ENCODE peak calls at places on chromosomes 1 and 21, in four cellular contexts. One of them, this sample, is unnamed.

GRCh38 chr1:160429702-160430535 is 29.6 kb downstream of the VANGL2 start:
- DNase-seq in PC-3: no peak
- DNase-seq in uterus: no peak
- DNase-seq in upper lobe of right lung: no peak
- DNase-seq in this sample: no peak

GRCh38 chr1:116763116-116763786 is 9.0 kb downstream of the CD2 start:
- DNase-seq in uterus: peak
- DNase-seq in upper lobe of right lung: no peak
- DNase-seq in PC-3: no peak
- DNase-seq in this sample: no peak

GRCh38 chr1:109969907-109970306 is 14.7 kb upstream of the AHCYL1 start:
- DNase-seq in uterus: no peak
- DNase-seq in PC-3: no peak
- DNase-seq in upper lobe of right lung: no peak
- DNase-seq in this sample: no peak

GRCh38 chr1:22207605-22208264 is 64.8 kb upstream of the WNT4 start:
- DNase-seq in upper lobe of right lung: no peak
- DNase-seq in PC-3: no peak
- DNase-seq in uterus: no peak
- DNase-seq in this sample: no peak

GRCh38 chr21:28636988-28637691 is 355.5 kb downstream of the LTN1 start:
- DNase-seq in upper lobe of right lung: no peak
- DNase-seq in uterus: no peak
- DNase-seq in PC-3: peak
- DNase-seq in this sample: no peak

GRCh38 chr21:41207401-41208388 is 39.7 kb downstream of the BACE2 start:
- DNase-seq in uterus: peak
- DNase-seq in upper lobe of right lung: no peak
- DNase-seq in PC-3: no peak
- DNase-seq in this sample: no peak

GRCh38 chr1:202998836-202999750 is 8.1 kb upstream of the TMEM183A start:
- DNase-seq in upper lobe of right lung: no peak
- DNase-seq in uterus: peak
- DNase-seq in PC-3: peak
- DNase-seq in this sample: peak

GRCh38 chr1:65065535-65066378 is 82.2 kb upstream of the AK4 start:
- DNase-seq in PC-3: no peak
- DNase-seq in uterus: peak
- DNase-seq in upper lobe of right lung: peak
- DNase-seq in this sample: no peak

GRCh38 chr1:6178751-6179563 is 1.2 kb downstream of the CHD5 start:
- DNase-seq in upper lobe of right lung: peak
- DNase-seq in PC-3: no peak
- DNase-seq in uterus: no peak
- DNase-seq in this sample: no peak

GRCh38 chr1:230069813-230070212 is 2.8 kb downstream of the GALNT2 start:
- DNase-seq in PC-3: peak
- DNase-seq in uterus: no peak
- DNase-seq in upper lobe of right lung: peak
- DNase-seq in this sample: no peak

GRCh38 chr1:101293461-101294045 is 56.7 kb downstream of the S1PR1 start:
- DNase-seq in PC-3: peak
- DNase-seq in upper lobe of right lung: no peak
- DNase-seq in uterus: no peak
- DNase-seq in this sample: no peak

GRCh38 chr1:206060840-206061239 is 7.9 kb downstream of the RHEX start:
- DNase-seq in uterus: no peak
- DNase-seq in upper lobe of right lung: no peak
- DNase-seq in PC-3: no peak
- DNase-seq in this sample: no peak

GRCh38 chr1:25148673-25149300 is 83.5 kb downstream of the SYF2 start:
- DNase-seq in upper lobe of right lung: no peak
- DNase-seq in PC-3: peak
- DNase-seq in uterus: no peak
- DNase-seq in this sample: no peak

GRCh38 chr1:110056776-110057175 is 13.7 kb downstream of the ALX3 start:
- DNase-seq in upper lobe of right lung: no peak
- DNase-seq in uterus: no peak
- DNase-seq in PC-3: peak
- DNase-seq in this sample: no peak

GRCh38 chr1:248871837-248872401 is 13.0 kb upstream of the ZNF692 start:
- DNase-seq in uterus: no peak
- DNase-seq in PC-3: no peak
- DNase-seq in upper lobe of right lung: no peak
- DNase-seq in this sample: no peak

GRCh38 chr1:227900571-227901051 is 47.1 kb downstream of the WNT9A start:
- DNase-seq in uterus: no peak
- DNase-seq in PC-3: no peak
- DNase-seq in upper lobe of right lung: no peak
- DNase-seq in this sample: no peak

GRCh38 chr1:44842763-44843655 is at the start of gene PTCH2:
- DNase-seq in upper lobe of right lung: peak
- DNase-seq in uterus: peak
- DNase-seq in PC-3: peak
- DNase-seq in this sample: no peak

GRCh38 chr1:41479000-41479807 is 5.3 kb downstream of the EDN2 start:
- DNase-seq in upper lobe of right lung: no peak
- DNase-seq in PC-3: no peak
- DNase-seq in uterus: peak
- DNase-seq in this sample: no peak

DNA sequence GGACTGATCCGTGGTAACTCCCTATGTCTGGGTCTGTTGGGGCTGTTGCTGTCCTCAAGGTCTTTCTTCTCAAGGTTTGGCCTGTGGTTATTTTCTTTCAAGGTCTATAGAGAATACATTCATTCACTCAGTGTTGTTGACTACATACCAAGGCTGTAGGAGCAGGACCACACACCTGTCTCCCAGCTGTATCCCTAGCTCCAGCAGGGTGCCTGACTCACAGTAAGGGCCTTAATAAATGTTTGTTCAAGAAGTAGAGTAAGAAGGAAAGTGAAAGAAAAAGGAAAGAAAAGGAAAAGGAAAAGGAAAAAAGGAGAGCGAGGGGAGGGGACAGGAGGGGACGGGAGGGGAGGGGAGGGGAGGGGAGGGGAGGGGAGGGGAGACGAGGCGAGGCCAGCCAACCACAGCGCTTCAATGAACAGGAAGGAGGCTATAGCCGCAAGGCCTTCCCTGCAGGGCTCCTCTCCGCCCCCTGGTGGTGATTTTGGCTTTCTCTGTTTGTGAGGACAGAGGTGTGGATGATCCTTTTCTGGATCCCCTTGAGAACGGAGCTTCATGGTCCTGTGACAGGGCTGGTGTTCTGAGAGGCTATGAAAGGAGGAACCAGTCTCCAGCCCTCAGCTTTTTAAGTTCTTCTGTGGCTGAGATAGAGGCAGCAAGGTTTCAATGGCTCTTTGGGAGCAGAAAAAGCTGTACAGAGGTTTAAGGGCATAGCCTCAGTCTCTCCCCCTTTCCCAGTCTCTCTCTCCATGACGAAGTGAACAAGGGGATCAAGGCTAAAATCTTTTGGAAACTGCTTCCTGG is 30.6 kb upstream of the LCE5A start:
- DNase-seq in uterus: no peak
- DNase-seq in PC-3: peak
- DNase-seq in upper lobe of right lung: peak
- DNase-seq in this sample: no peak
- TF ChIP-seq CTCF in uterus: no peak
- TF ChIP-seq CTCF in PC-3: peak
- TF ChIP-seq CTCF in upper lobe of right lung: peak
- TF ChIP-seq CTCF in this sample: peak

GRCh38 chr1:216111842-216112241 is 311.4 kb downstream of the USH2A start:
- DNase-seq in PC-3: peak
- DNase-seq in upper lobe of right lung: no peak
- DNase-seq in uterus: no peak
- DNase-seq in this sample: no peak
- TF ChIP-seq CTCF in PC-3: peak
- TF ChIP-seq CTCF in upper lobe of right lung: no peak
- TF ChIP-seq CTCF in uterus: no peak
- TF ChIP-seq CTCF in this sample: no peak

GRCh38 chr1:20194770-20195463 is 8.6 kb upstream of the PLA2G2C start:
- DNase-seq in uterus: peak
- DNase-seq in PC-3: peak
- DNase-seq in upper lobe of right lung: peak
- DNase-seq in this sample: peak
- TF ChIP-seq CTCF in uterus: peak
- TF ChIP-seq CTCF in PC-3: peak
- TF ChIP-seq CTCF in upper lobe of right lung: peak
- TF ChIP-seq CTCF in this sample: peak

DNA sequence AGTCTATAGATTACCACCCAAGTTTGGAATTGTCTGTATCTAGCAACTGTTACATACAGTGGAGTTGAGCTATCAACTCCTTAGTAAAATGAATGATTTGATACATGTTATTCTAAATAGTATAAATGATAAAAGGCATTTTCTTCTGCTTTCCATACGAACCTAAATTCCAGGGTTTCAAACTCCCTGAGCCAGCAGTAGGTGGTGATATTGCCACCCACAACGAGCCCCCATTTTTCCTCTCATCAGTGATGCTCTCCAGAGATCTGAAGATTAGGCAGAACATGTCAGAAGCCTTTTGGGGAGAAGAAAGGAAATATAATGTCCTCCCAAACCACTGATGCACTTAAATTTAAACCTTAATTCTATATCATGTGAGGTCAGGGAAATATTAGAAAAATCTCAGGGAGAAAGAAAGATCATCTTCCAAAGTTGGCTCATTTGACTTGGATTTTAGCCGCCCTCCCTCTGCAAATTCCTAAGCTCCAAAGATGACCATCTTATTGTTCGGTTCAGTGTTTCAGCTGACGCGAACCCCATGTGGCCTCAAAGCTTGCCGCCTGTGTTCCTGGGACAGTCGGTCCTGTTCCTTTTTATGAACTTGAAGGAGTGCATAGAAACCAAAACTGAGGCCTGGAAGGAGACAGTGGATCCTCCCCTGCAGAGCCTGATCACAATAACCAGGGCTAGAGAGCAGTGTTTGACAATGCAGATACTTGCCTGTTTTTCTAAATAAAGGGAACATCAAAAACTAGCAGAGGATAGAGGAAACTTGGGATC is 2.3 kb downstream of the EVA1C start:
- DNase-seq in upper lobe of right lung: no peak
- DNase-seq in PC-3: peak
- DNase-seq in uterus: no peak
- DNase-seq in this sample: no peak
- TF ChIP-seq CTCF in upper lobe of right lung: peak
- TF ChIP-seq CTCF in PC-3: peak
- TF ChIP-seq CTCF in uterus: peak
- TF ChIP-seq CTCF in this sample: no peak

GRCh38 chr1:7576946-7577657 is 194.0 kb upstream of the VAMP3 start:
- DNase-seq in upper lobe of right lung: peak
- DNase-seq in PC-3: peak
- DNase-seq in uterus: no peak
- DNase-seq in this sample: no peak
- TF ChIP-seq CTCF in upper lobe of right lung: peak
- TF ChIP-seq CTCF in PC-3: peak
- TF ChIP-seq CTCF in uterus: no peak
- TF ChIP-seq CTCF in this sample: no peak

GRCh38 chr21:45143855-45144254 is 69.5 kb downstream of the ADARB1 start:
- DNase-seq in PC-3: no peak
- DNase-seq in upper lobe of right lung: no peak
- DNase-seq in uterus: no peak
- DNase-seq in this sample: no peak
- TF ChIP-seq CTCF in PC-3: no peak
- TF ChIP-seq CTCF in upper lobe of right lung: no peak
- TF ChIP-seq CTCF in uterus: no peak
- TF ChIP-seq CTCF in this sample: no peak

GRCh38 chr1:40161125-40161887 is at the start of gene RLF:
- DNase-seq in upper lobe of right lung: peak
- DNase-seq in PC-3: peak
- DNase-seq in uterus: peak
- DNase-seq in this sample: peak

GRCh38 chr1:40162791-40163441 is 1.7 kb downstream of the RLF start:
- DNase-seq in PC-3: peak
- DNase-seq in upper lobe of right lung: no peak
- DNase-seq in uterus: no peak
- DNase-seq in this sample: no peak

GRCh38 chr1:40160806-40161124 is 422 bp upstream of the RLF start:
- DNase-seq in upper lobe of right lung: no peak
- DNase-seq in PC-3: no peak
- DNase-seq in uterus: no peak
- DNase-seq in this sample: no peak

GRCh38 chr1:40167317-40167716 is 6.1 kb downstream of the RLF start:
- DNase-seq in PC-3: no peak
- DNase-seq in upper lobe of right lung: no peak
- DNase-seq in uterus: no peak
- DNase-seq in this sample: no peak

GRCh38 chr1:40161888-40162397 is 756 bp downstream of the RLF start:
- DNase-seq in uterus: no peak
- DNase-seq in PC-3: no peak
- DNase-seq in upper lobe of right lung: no peak
- DNase-seq in this sample: no peak
- TF ChIP-seq CTCF in uterus: no peak
- TF ChIP-seq CTCF in PC-3: peak
- TF ChIP-seq CTCF in upper lobe of right lung: no peak
- TF ChIP-seq CTCF in this sample: no peak

DNA sequence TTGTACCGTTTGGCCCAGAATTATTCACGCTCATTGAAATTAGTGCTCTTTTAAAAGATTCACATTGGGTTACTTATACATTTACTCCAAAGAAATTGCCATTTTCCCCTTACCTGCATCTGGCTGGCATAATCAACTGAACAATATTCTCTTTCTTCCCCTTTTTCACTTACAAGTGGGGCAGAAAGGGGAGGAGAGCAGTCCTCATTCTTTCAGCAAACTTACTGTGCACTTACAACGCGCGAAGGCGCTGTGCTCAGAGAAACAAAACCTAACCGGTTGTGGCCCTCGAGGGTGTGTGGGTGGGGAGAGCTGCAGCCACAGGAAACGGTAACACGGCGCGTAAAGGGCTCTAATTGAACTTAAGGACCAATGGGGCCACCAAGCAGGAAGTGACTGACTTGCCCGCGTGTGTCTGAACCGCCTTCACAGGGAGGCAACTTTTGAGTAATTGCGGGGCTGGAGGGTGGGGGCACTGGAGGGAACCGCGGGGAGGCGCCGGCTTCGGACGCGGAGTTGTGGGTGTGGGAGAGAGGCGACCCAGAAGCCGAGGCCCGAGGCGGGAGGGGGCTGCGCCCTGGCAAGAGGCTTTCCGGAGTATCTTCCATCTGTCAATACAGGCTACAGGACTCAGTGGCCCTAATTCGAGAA is 693 bp upstream of the PNRC2 start:
- DNase-seq in uterus: peak
- DNase-seq in upper lobe of right lung: peak
- DNase-seq in PC-3: peak
- DNase-seq in this sample: peak
- TF ChIP-seq CTCF in uterus: peak
- TF ChIP-seq CTCF in upper lobe of right lung: peak
- TF ChIP-seq CTCF in PC-3: peak
- TF ChIP-seq CTCF in this sample: peak

GRCh38 chr1:95115708-95116137 is 1.4 kb upstream of the TLCD4 start:
- DNase-seq in upper lobe of right lung: no peak
- DNase-seq in uterus: no peak
- DNase-seq in PC-3: no peak
- DNase-seq in this sample: no peak
- TF ChIP-seq CTCF in upper lobe of right lung: no peak
- TF ChIP-seq CTCF in uterus: no peak
- TF ChIP-seq CTCF in PC-3: no peak
- TF ChIP-seq CTCF in this sample: no peak

GRCh38 chr1:214552174-214552608 is 789 bp upstream of the PTPN14 start:
- DNase-seq in uterus: peak
- DNase-seq in PC-3: peak
- DNase-seq in upper lobe of right lung: peak
- DNase-seq in this sample: no peak
- TF ChIP-seq CTCF in uterus: no peak
- TF ChIP-seq CTCF in PC-3: no peak
- TF ChIP-seq CTCF in upper lobe of right lung: no peak
- TF ChIP-seq CTCF in this sample: no peak

This sample was measured in natural killer cell.